ENCODE peak calls at places on chromosomes 7 and 10, in seven cellular contexts. J is suprapubic skin; W is heart left ventricle; H is mammary epithelial cell; E is AG09309; P is lower leg skin; D is CD8-positive, alpha-beta T cell. T is an unnamed sample.

GRCh38 chr7:121076350-121077164 is 88.0 kb downstream of the CPED1 start:
- DNase-seq in J (no peak), W (no peak), H (peak; percentile 77), E (no peak), P (no peak), D (no peak), T (peak; percentile 82)

GRCh38 chr7:156185076-156185475 is 372.8 kb upstream of the SHH start:
- DNase-seq in J (no peak), W (no peak), H (no peak), E (no peak), P (no peak), D (no peak), T (no peak)

GRCh38 chr7:51357821-51358220 is 41.2 kb upstream of the COBL start:
- DNase-seq in J (no peak), W (no peak), H (no peak), E (no peak), P (no peak), D (no peak), T (no peak)

GRCh38 chr7:157949711-157950110 is 612.9 kb downstream of the DNAJB6 start:
- DNase-seq in J (no peak), W (peak; percentile 3), H (no peak), E (no peak), P (no peak), D (no peak), T (peak; percentile 2)

GRCh38 chr10:11478807-11479206 is 132.6 kb downstream of the USP6NL start:
- DNase-seq in J (no peak), W (no peak), H (no peak), E (no peak), P (no peak), D (no peak), T (no peak)

GRCh38 chr7:25297231-25297630 is 68.9 kb upstream of the NPVF start:
- DNase-seq in J (no peak), W (no peak), H (no peak), E (no peak), P (no peak), D (no peak), T (no peak)

GRCh38 chr7:101936612-101937231 is 119.3 kb downstream of the CUX1 start:
- DNase-seq in J (no peak), W (no peak), H (no peak), E (no peak), P (no peak), D (no peak), T (peak; percentile 36)

GRCh38 chr10:110459600-110459999 is 38.1 kb upstream of the DUSP5 start:
- DNase-seq in J (peak; percentile 46), W (no peak), H (no peak), E (no peak), P (no peak), D (no peak), T (no peak)

GRCh38 chr10:130956251-130956650 is 355.3 kb downstream of the TCERG1L start:
- DNase-seq in J (no peak), W (no peak), H (no peak), E (no peak), P (no peak), D (no peak), T (no peak)

GRCh38 chr7:7203813-7204575 is 21.6 kb downstream of the C1GALT1 start:
- DNase-seq in J (no peak), W (no peak), H (peak; percentile 35), E (no peak), P (no peak), D (no peak), T (no peak)

GRCh38 chr7:106216517-106217088 is 68.2 kb downstream of the NAMPT start:
- DNase-seq in J (no peak), W (no peak), H (peak; percentile 94), E (peak; percentile 82), P (peak; percentile 71), D (no peak), T (peak; percentile 98)

GRCh38 chr10:24556746-24557742 is 166.6 kb downstream of the ARHGAP21 start:
- DNase-seq in J (no peak), W (no peak), H (peak; percentile 46), E (peak; percentile 66), P (no peak), D (no peak), T (peak; percentile 79)

GRCh38 chr7:158470336-158470735 is 117.3 kb downstream of the PTPRN2 start:
- DNase-seq in J (no peak), W (no peak), H (no peak), E (no peak), P (no peak), D (no peak), T (no peak)

GRCh38 chr10:125000366-125001312 is 58.7 kb downstream of the ZRANB1 start:
- DNase-seq in J (peak; percentile 63), W (peak; percentile 52), H (no peak), E (no peak), P (no peak), D (no peak), T (peak; percentile 45)

GRCh38 chr10:14326581-14326980 is 4.1 kb downstream of the FRMD4A start:
- DNase-seq in J (no peak), W (no peak), H (no peak), E (no peak), P (no peak), D (no peak), T (no peak)

DNA sequence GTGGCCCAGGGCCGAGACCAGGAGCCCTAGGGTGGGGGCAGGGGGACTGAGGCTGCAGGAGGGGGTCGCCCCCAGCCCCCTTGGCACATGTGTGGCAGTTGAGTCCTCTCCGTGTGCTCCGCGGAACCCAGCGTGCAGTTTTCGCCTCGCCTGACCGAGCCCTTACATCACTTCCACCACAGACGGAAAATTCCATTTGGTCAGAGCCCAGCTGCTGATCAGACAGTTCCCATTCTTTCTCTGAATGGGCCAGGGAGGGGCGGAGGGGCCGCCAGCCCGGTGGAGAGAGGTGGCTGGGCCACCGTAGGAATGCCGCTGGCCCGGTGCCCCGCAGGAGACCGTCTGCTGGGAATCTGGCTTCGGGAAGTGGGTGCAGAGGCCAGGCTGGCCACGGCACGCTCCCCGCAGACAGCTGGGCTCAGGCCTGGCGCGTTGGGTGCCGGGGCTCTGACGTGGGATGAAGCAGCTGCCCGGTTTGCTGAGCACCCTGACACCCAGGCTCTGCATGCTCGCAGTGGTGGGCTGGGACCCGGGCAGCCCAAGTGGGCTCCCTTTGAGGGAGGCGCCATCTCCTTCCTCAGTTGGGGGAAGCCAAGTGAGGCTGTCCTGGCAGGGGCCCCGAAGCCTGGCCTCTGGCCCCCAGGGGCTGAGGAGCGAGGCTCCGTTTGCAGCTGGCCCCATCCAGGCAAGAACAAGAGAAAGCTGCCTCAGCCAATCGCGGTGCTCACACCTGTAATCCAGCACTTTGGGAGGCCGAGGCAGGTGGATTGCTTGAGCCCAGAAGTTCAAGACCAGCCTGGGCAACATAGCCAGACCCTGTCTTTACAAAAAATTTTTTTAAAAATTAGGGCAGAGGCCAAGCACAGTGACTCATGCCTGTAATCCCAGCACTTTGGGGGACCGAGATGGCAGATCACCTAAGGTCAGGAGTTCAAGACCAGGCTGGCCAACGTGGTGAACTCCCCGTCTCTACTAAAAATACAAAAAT is 9.9 kb downstream of the TTYH3 start:
- DNase-seq in J (peak; percentile 94), W (peak; percentile 95), H (peak; percentile 76), E (peak; percentile 92), P (peak; percentile 78), D (no peak), T (peak; percentile 98)
- H3K4me3 ChIP-seq in J (peak overlapping the region; percentile 13), W (peak overlapping the region; percentile 34), H (no peak overlapping the region), E (peak overlapping the region; percentile 11), P (no peak overlapping the region), D (no peak overlapping the region), T (no peak overlapping the region)

DNA sequence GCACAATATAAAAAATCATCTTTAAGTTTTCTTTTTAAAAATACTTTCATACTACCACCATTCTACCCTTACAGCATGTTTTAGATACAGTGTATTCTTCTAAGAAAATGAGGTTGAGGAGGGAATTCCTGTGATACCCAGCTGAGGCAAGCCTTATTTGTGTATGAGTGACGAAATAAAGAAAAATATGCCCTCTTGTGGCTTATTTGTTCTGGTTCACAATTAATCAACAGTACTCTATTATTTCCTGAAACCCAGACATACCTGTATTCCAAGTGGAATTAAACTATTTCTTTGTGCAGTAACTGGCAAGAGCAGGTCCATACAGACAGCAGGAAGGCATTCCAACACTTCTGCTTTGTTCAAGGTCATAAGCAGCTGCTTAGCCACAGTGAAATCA is 4.5 kb upstream of the SEMA3D start:
- DNase-seq in J (no peak), W (no peak), H (peak; percentile 26), E (no peak), P (no peak), D (no peak), T (peak; percentile 24)
- TF ChIP-seq CTCF in J (no peak), W (no peak), H (peak; percentile 33), E (peak; percentile 47), P (no peak), D (no peak), T (peak; percentile 27)

DNA sequence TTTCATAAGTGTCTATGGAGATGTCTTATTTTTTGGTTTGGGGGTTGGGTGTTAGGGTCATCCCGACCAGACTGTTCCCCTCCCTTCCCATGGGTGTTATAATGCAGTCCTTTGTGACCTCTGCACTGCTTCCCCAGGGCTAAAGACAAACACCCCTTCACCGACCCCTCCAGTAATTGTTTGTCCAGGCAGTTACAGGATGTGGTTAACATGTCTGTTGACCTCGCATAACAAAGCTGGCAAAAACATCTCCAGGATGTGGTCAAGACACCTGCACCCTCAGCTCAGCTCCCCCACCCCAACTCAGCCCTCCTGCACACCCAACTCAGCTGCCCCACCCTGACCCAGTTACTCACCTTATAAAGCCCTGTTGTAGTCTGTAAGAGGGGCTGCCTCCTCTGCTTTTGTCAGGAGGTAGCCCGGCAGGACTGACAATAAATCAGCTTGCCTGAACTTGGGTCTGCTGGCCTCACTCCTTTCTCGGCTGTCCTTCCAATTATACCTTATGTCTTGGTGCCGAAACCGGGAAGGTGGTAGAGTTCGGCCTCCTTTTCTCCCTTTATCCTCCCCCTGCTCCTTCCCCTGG is 102.2 kb downstream of the ZNF92 start:
- DNase-seq in J (no peak), W (no peak), H (peak; percentile 58), E (no peak), P (no peak), D (no peak), T (no peak)
- H3K4me3 ChIP-seq in J (no peak overlapping the region), W (no peak overlapping the region), H (no peak overlapping the region), E (no peak overlapping the region), P (no peak overlapping the region), D (peak overlapping the region; percentile 30), T (no peak overlapping the region)

GRCh38 chr7:74453321-74454011 is at the start of gene GTF2IRD1:
- DNase-seq in J (peak; percentile 84), W (peak; percentile 81), H (peak; percentile 65), E (peak; percentile 35), P (peak; percentile 68), D (no peak), T (peak; percentile 72)

GRCh38 chr7:74449144-74449543 is 4.6 kb upstream of the GTF2IRD1 start:
- DNase-seq in J (no peak), W (no peak), H (no peak), E (no peak), P (no peak), D (no peak), T (no peak)

GRCh38 chr7:74452748-74453320 is 872 bp upstream of the GTF2IRD1 start:
- DNase-seq in J (no peak), W (peak; percentile 51), H (peak; percentile 33), E (no peak), P (no peak), D (no peak), T (peak; percentile 50)

GRCh38 chr7:74454059-74454947 is 597 bp downstream of the GTF2IRD1 start:
- DNase-seq in J (no peak), W (peak; percentile 65), H (no peak), E (no peak), P (no peak), D (no peak), T (no peak)

GRCh38 chr7:74449809-74450397 is 3.8 kb upstream of the GTF2IRD1 start:
- DNase-seq in J (peak; percentile 76), W (no peak), H (no peak), E (no peak), P (peak; percentile 47), D (peak; percentile 38), T (no peak)
- TF ChIP-seq CTCF in J (peak; percentile 45), W (peak; percentile 75), H (peak; percentile 84), E (peak; percentile 84), P (peak; percentile 25), D (peak; percentile 76), T (peak; percentile 82)

T was measured in astrocyte of the spinal cord.